ENCODE peak calls at places on chromosomes 13 and 19, in nine cellular contexts. One of them, this sample, is unnamed.
A peak's percentile ranks its signal among the peaks of the same experiment; 100 is the strongest.

GRCh38 chr13:36848228-36848982 is 29.4 kb downstream of the RFXAP start:
- DNase-seq in CD8-positive, alpha-beta memory T cell: no peak
- DNase-seq in CD8-positive, alpha-beta T cell: no peak
- DNase-seq in testis: no peak
- DNase-seq in aorta: no peak
- DNase-seq in naive thymus-derived CD4-positive, alpha-beta T cell: no peak
- DNase-seq in mammary epithelial cell: no peak
- DNase-seq in mucosa of descending colon: no peak
- DNase-seq in adrenal gland: no peak
- DNase-seq in this sample: no peak

GRCh38 chr19:3403489-3404323 is 37.3 kb downstream of the NFIC start:
- DNase-seq in CD8-positive, alpha-beta memory T cell: no peak
- DNase-seq in CD8-positive, alpha-beta T cell: no peak
- DNase-seq in testis: peak; percentile 82
- DNase-seq in aorta: peak; percentile 93
- DNase-seq in naive thymus-derived CD4-positive, alpha-beta T cell: no peak
- DNase-seq in mammary epithelial cell: peak; percentile 11
- DNase-seq in mucosa of descending colon: peak; percentile 82
- DNase-seq in adrenal gland: peak; percentile 95
- DNase-seq in this sample: peak; percentile 84

GRCh38 chr19:4130635-4131438 is 6.9 kb upstream of the MAP2K2 start:
- DNase-seq in CD8-positive, alpha-beta memory T cell: no peak
- DNase-seq in CD8-positive, alpha-beta T cell: no peak
- DNase-seq in testis: no peak
- DNase-seq in aorta: no peak
- DNase-seq in naive thymus-derived CD4-positive, alpha-beta T cell: no peak
- DNase-seq in mammary epithelial cell: peak; percentile 89
- DNase-seq in mucosa of descending colon: no peak
- DNase-seq in adrenal gland: no peak
- DNase-seq in this sample: no peak

GRCh38 chr19:40702337-40703012 is 12.0 kb upstream of the NUMBL start:
- DNase-seq in CD8-positive, alpha-beta memory T cell: no peak
- DNase-seq in CD8-positive, alpha-beta T cell: no peak
- DNase-seq in testis: peak; percentile 84
- DNase-seq in aorta: no peak
- DNase-seq in naive thymus-derived CD4-positive, alpha-beta T cell: no peak
- DNase-seq in mammary epithelial cell: no peak
- DNase-seq in mucosa of descending colon: no peak
- DNase-seq in adrenal gland: no peak
- DNase-seq in this sample: no peak

GRCh38 chr19:39078436-39079200 is 5.5 kb upstream of the ACP7 start:
- DNase-seq in CD8-positive, alpha-beta memory T cell: no peak
- DNase-seq in CD8-positive, alpha-beta T cell: no peak
- DNase-seq in testis: no peak
- DNase-seq in aorta: no peak
- DNase-seq in naive thymus-derived CD4-positive, alpha-beta T cell: no peak
- DNase-seq in mammary epithelial cell: peak; percentile 98
- DNase-seq in mucosa of descending colon: no peak
- DNase-seq in adrenal gland: no peak
- DNase-seq in this sample: no peak

GRCh38 chr19:55672418-55672817 is 2.6 kb upstream of the EPN1 start:
- DNase-seq in CD8-positive, alpha-beta memory T cell: no peak
- DNase-seq in CD8-positive, alpha-beta T cell: no peak
- DNase-seq in testis: no peak
- DNase-seq in aorta: no peak
- DNase-seq in naive thymus-derived CD4-positive, alpha-beta T cell: no peak
- DNase-seq in mammary epithelial cell: no peak
- DNase-seq in mucosa of descending colon: no peak
- DNase-seq in adrenal gland: no peak
- DNase-seq in this sample: no peak

GRCh38 chr19:34141036-34141435 is 31.3 kb upstream of the LSM14A start:
- DNase-seq in CD8-positive, alpha-beta memory T cell: no peak
- DNase-seq in CD8-positive, alpha-beta T cell: no peak
- DNase-seq in testis: no peak
- DNase-seq in aorta: no peak
- DNase-seq in naive thymus-derived CD4-positive, alpha-beta T cell: no peak
- DNase-seq in mammary epithelial cell: no peak
- DNase-seq in mucosa of descending colon: no peak
- DNase-seq in adrenal gland: no peak
- DNase-seq in this sample: no peak

GRCh38 chr13:94236132-94236531 is 243.3 kb downstream of the DCT start:
- DNase-seq in CD8-positive, alpha-beta memory T cell: no peak
- DNase-seq in CD8-positive, alpha-beta T cell: no peak
- DNase-seq in testis: no peak
- DNase-seq in aorta: no peak
- DNase-seq in naive thymus-derived CD4-positive, alpha-beta T cell: no peak
- DNase-seq in mammary epithelial cell: no peak
- DNase-seq in mucosa of descending colon: no peak
- DNase-seq in adrenal gland: no peak
- DNase-seq in this sample: no peak

GRCh38 chr13:18995259-18995873 is 186.3 kb downstream of the TUBA3C start:
- DNase-seq in CD8-positive, alpha-beta memory T cell: no peak
- DNase-seq in CD8-positive, alpha-beta T cell: no peak
- DNase-seq in testis: no peak
- DNase-seq in aorta: no peak
- DNase-seq in naive thymus-derived CD4-positive, alpha-beta T cell: no peak
- DNase-seq in mammary epithelial cell: no peak
- DNase-seq in mucosa of descending colon: no peak
- DNase-seq in adrenal gland: no peak
- DNase-seq in this sample: no peak

GRCh38 chr19:43644181-43644580 is 4.5 kb upstream of the CADM4 start:
- DNase-seq in CD8-positive, alpha-beta memory T cell: no peak
- DNase-seq in CD8-positive, alpha-beta T cell: no peak
- DNase-seq in testis: no peak
- DNase-seq in aorta: no peak
- DNase-seq in naive thymus-derived CD4-positive, alpha-beta T cell: no peak
- DNase-seq in mammary epithelial cell: no peak
- DNase-seq in mucosa of descending colon: no peak
- DNase-seq in adrenal gland: no peak
- DNase-seq in this sample: no peak

GRCh38 chr19:11861301-11861700 is 12.8 kb downstream of the ZNF439 start:
- DNase-seq in CD8-positive, alpha-beta memory T cell: no peak
- DNase-seq in CD8-positive, alpha-beta T cell: no peak
- DNase-seq in testis: no peak
- DNase-seq in aorta: no peak
- DNase-seq in naive thymus-derived CD4-positive, alpha-beta T cell: no peak
- DNase-seq in mammary epithelial cell: no peak
- DNase-seq in mucosa of descending colon: no peak
- DNase-seq in adrenal gland: no peak
- DNase-seq in this sample: no peak

GRCh38 chr13:110593430-110594130 is 21.8 kb upstream of the NAXD start:
- DNase-seq in CD8-positive, alpha-beta memory T cell: no peak
- DNase-seq in CD8-positive, alpha-beta T cell: no peak
- DNase-seq in testis: no peak
- DNase-seq in aorta: no peak
- DNase-seq in naive thymus-derived CD4-positive, alpha-beta T cell: no peak
- DNase-seq in mammary epithelial cell: peak; percentile 39
- DNase-seq in mucosa of descending colon: no peak
- DNase-seq in adrenal gland: peak; percentile 52
- DNase-seq in this sample: no peak

GRCh38 chr19:58067240-58067912 is 8.3 kb downstream of the ZNF135 start:
- DNase-seq in CD8-positive, alpha-beta memory T cell: no peak
- DNase-seq in CD8-positive, alpha-beta T cell: no peak
- DNase-seq in testis: no peak
- DNase-seq in aorta: no peak
- DNase-seq in naive thymus-derived CD4-positive, alpha-beta T cell: no peak
- DNase-seq in mammary epithelial cell: no peak
- DNase-seq in mucosa of descending colon: no peak
- DNase-seq in adrenal gland: no peak
- DNase-seq in this sample: no peak

GRCh38 chr13:63336549-63336948 is 1920.9 kb upstream of the PCDH20 start:
- DNase-seq in CD8-positive, alpha-beta memory T cell: no peak
- DNase-seq in CD8-positive, alpha-beta T cell: no peak
- DNase-seq in testis: no peak
- DNase-seq in aorta: no peak
- DNase-seq in naive thymus-derived CD4-positive, alpha-beta T cell: no peak
- DNase-seq in mammary epithelial cell: no peak
- DNase-seq in mucosa of descending colon: no peak
- DNase-seq in adrenal gland: no peak
- DNase-seq in this sample: no peak

GRCh38 chr19:17540174-17540573 is 15.3 kb upstream of the COLGALT1 start:
- DNase-seq in CD8-positive, alpha-beta memory T cell: peak; percentile 11
- DNase-seq in CD8-positive, alpha-beta T cell: no peak
- DNase-seq in testis: no peak
- DNase-seq in aorta: no peak
- DNase-seq in naive thymus-derived CD4-positive, alpha-beta T cell: no peak
- DNase-seq in mammary epithelial cell: no peak
- DNase-seq in mucosa of descending colon: no peak
- DNase-seq in adrenal gland: no peak
- DNase-seq in this sample: peak; percentile 87

GRCh38 chr13:35475131-35475959 is 1.1 kb downstream of the MAB21L1 start:
- DNase-seq in CD8-positive, alpha-beta memory T cell: no peak
- DNase-seq in CD8-positive, alpha-beta T cell: no peak
- DNase-seq in testis: peak; percentile 36
- DNase-seq in aorta: peak; percentile 46
- DNase-seq in naive thymus-derived CD4-positive, alpha-beta T cell: no peak
- DNase-seq in mammary epithelial cell: peak; percentile 17
- DNase-seq in mucosa of descending colon: no peak
- DNase-seq in adrenal gland: peak; percentile 46
- DNase-seq in this sample: peak; percentile 79

DNA sequence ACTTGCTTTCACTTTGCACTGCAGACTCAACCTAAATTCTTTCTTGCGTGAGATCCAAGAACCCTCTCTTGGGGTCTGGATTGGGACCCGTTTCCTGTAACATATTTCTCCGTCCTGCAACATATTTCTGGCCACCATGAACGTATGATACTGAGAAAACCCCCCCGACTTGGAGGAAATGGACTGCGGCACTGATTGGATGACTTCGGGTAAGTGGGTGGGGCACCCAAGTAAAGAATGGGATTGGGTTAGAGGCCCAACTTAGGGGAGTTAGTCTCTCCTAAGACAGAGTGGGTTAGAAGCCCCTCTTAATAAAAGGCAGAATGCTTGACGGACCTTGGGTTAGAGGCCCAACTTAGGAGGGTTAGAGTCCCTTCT is 690.4 kb downstream of the UQCRFS1 start:
- DNase-seq in CD8-positive, alpha-beta memory T cell: no peak
- DNase-seq in CD8-positive, alpha-beta T cell: no peak
- DNase-seq in testis: no peak
- DNase-seq in aorta: no peak
- DNase-seq in naive thymus-derived CD4-positive, alpha-beta T cell: no peak
- DNase-seq in mammary epithelial cell: no peak
- DNase-seq in mucosa of descending colon: no peak
- DNase-seq in adrenal gland: no peak
- DNase-seq in this sample: no peak
- H3K9me3 ChIP-seq in CD8-positive, alpha-beta memory T cell: no peaks in the 10 kb centered on the region
- H3K9me3 ChIP-seq in CD8-positive, alpha-beta T cell: no peaks in the 10 kb centered on the region
- H3K9me3 ChIP-seq in testis: no peaks in the 10 kb centered on the region
- H3K9me3 ChIP-seq in aorta: peaks cover 2% of the 10 kb centered on the region
- H3K9me3 ChIP-seq in naive thymus-derived CD4-positive, alpha-beta T cell: no peaks in the 10 kb centered on the region
- H3K9me3 ChIP-seq in mammary epithelial cell: peaks cover 3% of the 10 kb centered on the region
- H3K9me3 ChIP-seq in mucosa of descending colon: no peaks in the 10 kb centered on the region
- H3K9me3 ChIP-seq in adrenal gland: no peaks in the 10 kb centered on the region
- H3K9me3 ChIP-seq in this sample: no peaks in the 10 kb centered on the region

DNA sequence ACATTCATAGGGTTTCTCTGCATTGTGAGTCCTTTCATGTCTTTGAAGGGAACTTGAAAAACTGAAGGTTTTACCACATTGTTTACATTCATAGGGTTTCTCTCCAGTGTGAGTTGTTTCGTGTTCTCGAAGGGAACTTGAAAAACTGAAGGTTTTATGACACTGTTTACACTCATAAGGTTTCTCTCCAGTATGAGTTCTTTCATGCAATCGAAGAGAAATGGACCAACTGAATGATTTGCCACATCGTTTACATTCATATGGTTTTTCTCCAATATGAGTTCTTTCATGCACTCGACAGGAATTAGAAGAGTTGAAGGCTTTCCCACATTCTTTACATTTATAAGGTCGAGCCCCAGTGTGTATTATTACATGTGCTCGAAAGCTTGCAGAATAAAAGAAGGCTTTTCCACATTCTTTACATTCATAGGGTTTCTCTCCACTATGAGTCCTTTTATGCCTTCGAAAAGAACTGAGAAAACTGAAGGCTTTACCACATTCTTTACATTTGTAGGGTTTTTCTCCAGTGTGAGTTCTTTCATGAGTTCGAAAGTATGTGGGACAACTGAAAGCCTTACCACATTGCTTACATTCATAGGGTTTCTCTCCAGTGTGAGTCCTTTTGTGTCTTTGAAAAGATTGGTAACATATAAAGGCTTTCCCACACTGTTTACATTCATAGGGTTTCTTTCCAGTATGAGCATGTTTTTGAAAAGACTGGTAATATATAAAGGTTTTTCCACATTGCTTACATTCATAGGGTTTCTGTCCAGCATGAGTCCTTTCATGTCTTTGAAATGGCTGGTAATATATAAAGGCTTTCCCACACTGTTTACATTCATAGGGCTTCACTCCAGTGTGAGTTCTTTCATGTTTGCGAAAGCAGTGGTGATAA is 20.7 kb downstream of the ZNF14 start:
- DNase-seq in CD8-positive, alpha-beta memory T cell: no peak
- DNase-seq in CD8-positive, alpha-beta T cell: no peak
- DNase-seq in testis: no peak
- DNase-seq in aorta: no peak
- DNase-seq in naive thymus-derived CD4-positive, alpha-beta T cell: no peak
- DNase-seq in mammary epithelial cell: no peak
- DNase-seq in mucosa of descending colon: no peak
- DNase-seq in adrenal gland: no peak
- DNase-seq in this sample: no peak
- H3K9me3 ChIP-seq in CD8-positive, alpha-beta memory T cell: peaks cover 84% of the 10 kb centered on the region
- H3K9me3 ChIP-seq in CD8-positive, alpha-beta T cell: peaks cover 81% of the 10 kb centered on the region
- H3K9me3 ChIP-seq in testis: no peaks in the 10 kb centered on the region
- H3K9me3 ChIP-seq in aorta: peaks cover 38% of the 10 kb centered on the region
- H3K9me3 ChIP-seq in naive thymus-derived CD4-positive, alpha-beta T cell: peaks cover 69% of the 10 kb centered on the region
- H3K9me3 ChIP-seq in mammary epithelial cell: peaks cover 72% of the 10 kb centered on the region
- H3K9me3 ChIP-seq in mucosa of descending colon: peaks cover 100% of the 10 kb centered on the region
- H3K9me3 ChIP-seq in adrenal gland: peaks cover 98% of the 10 kb centered on the region
- H3K9me3 ChIP-seq in this sample: peaks cover 100% of the 10 kb centered on the region

DNA sequence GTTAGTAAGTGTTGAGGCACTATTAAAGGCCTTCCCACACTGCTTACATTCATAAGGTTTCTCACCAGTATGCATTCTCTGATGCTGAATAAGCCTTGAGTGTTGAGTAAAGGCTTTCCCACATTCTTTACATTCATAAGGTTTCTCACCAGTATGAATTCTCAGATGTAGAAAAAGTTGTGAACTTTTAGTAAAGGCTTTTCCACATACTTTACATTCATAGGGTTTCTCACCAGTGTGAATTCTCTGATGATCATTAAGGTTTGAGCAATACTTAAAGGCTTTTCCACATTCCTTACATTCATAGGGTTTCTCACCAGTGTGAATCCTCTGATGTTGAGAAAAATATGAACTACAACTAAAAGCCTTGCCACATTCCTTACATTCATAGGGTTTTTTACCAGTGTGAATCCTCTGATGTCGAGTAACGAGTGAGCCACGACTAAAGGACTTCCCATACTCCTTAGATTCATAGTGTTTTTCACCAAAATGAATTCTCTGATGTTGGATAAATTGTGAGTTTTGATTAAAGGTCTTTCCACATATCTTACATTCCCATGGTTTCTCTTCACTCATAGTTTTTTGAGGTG is 24.2 kb downstream of the ZNF829 start:
- DNase-seq in CD8-positive, alpha-beta memory T cell: no peak
- DNase-seq in CD8-positive, alpha-beta T cell: no peak
- DNase-seq in testis: no peak
- DNase-seq in aorta: no peak
- DNase-seq in naive thymus-derived CD4-positive, alpha-beta T cell: no peak
- DNase-seq in mammary epithelial cell: no peak
- DNase-seq in mucosa of descending colon: no peak
- DNase-seq in adrenal gland: no peak
- DNase-seq in this sample: no peak
- H3K9me3 ChIP-seq in CD8-positive, alpha-beta memory T cell: peaks cover 74% of the 10 kb centered on the region
- H3K9me3 ChIP-seq in CD8-positive, alpha-beta T cell: peaks cover 77% of the 10 kb centered on the region
- H3K9me3 ChIP-seq in testis: peaks cover 2% of the 10 kb centered on the region
- H3K9me3 ChIP-seq in aorta: peaks cover 23% of the 10 kb centered on the region
- H3K9me3 ChIP-seq in naive thymus-derived CD4-positive, alpha-beta T cell: peaks cover 70% of the 10 kb centered on the region
- H3K9me3 ChIP-seq in mammary epithelial cell: peaks cover 64% of the 10 kb centered on the region
- H3K9me3 ChIP-seq in mucosa of descending colon: peaks cover 98% of the 10 kb centered on the region
- H3K9me3 ChIP-seq in adrenal gland: peaks cover 96% of the 10 kb centered on the region
- H3K9me3 ChIP-seq in this sample: peaks cover 59% of the 10 kb centered on the region

GRCh38 chr13:98032168-98032567 is 78.7 kb downstream of the IPO5 start:
- DNase-seq in CD8-positive, alpha-beta memory T cell: no peak
- DNase-seq in CD8-positive, alpha-beta T cell: no peak
- DNase-seq in testis: no peak
- DNase-seq in aorta: no peak
- DNase-seq in naive thymus-derived CD4-positive, alpha-beta T cell: no peak
- DNase-seq in mammary epithelial cell: no peak
- DNase-seq in mucosa of descending colon: no peak
- DNase-seq in adrenal gland: no peak
- DNase-seq in this sample: no peak
- H3K9me3 ChIP-seq in CD8-positive, alpha-beta memory T cell: no peaks in the 10 kb centered on the region
- H3K9me3 ChIP-seq in CD8-positive, alpha-beta T cell: no peaks in the 10 kb centered on the region
- H3K9me3 ChIP-seq in testis: no peaks in the 10 kb centered on the region
- H3K9me3 ChIP-seq in aorta: no peaks in the 10 kb centered on the region
- H3K9me3 ChIP-seq in naive thymus-derived CD4-positive, alpha-beta T cell: no peaks in the 10 kb centered on the region
- H3K9me3 ChIP-seq in mammary epithelial cell: no peaks in the 10 kb centered on the region
- H3K9me3 ChIP-seq in mucosa of descending colon: no peaks in the 10 kb centered on the region
- H3K9me3 ChIP-seq in adrenal gland: no peaks in the 10 kb centered on the region
- H3K9me3 ChIP-seq in this sample: no peaks in the 10 kb centered on the region